ENCODE peak calls at places on chromosome 7, in seven cellular contexts. G, N, V, X, Z, E and O are unnamed samples.

GRCh38 chr7:118104812-118105441 is 79.0 kb upstream of the LSM8 start:
- DNase-seq in G (peak), N (peak), V (no peak), X (no peak), Z (no peak), E (peak), O (no peak)

GRCh38 chr7:85851571-85852193 is 664.8 kb upstream of the SEMA3D start:
- DNase-seq in G (peak), N (peak), V (peak), X (no peak), Z (no peak), E (peak), O (peak)

GRCh38 chr7:43038229-43038628 is 74.2 kb upstream of the HECW1 start:
- DNase-seq in G (no peak), N (peak), V (no peak), X (no peak), Z (no peak), E (peak), O (no peak)

GRCh38 chr7:152202056-152202455 is 176.6 kb downstream of the GALNT11 start:
- DNase-seq in G (no peak), N (peak), V (no peak), X (no peak), Z (no peak), E (peak), O (no peak)

GRCh38 chr7:108600399-108600798 is 30.7 kb downstream of the DNAJB9 start:
- DNase-seq in G (no peak), N (no peak), V (no peak), X (no peak), Z (no peak), E (no peak), O (no peak)

GRCh38 chr7:143295870-143296269 is 7.7 kb downstream of the CASP2 start:
- DNase-seq in G (no peak), N (peak), V (no peak), X (no peak), Z (no peak), E (peak), O (no peak)

GRCh38 chr7:138161600-138162081 is 85.4 kb downstream of the AKR1D1 start:
- DNase-seq in G (peak), N (peak), V (peak), X (peak), Z (peak), E (peak), O (peak)

GRCh38 chr7:106623846-106624245 is 37.1 kb downstream of the CCDC71L start:
- DNase-seq in G (no peak), N (peak), V (no peak), X (no peak), Z (no peak), E (peak), O (peak)

GRCh38 chr7:4738711-4739527 is 36.5 kb upstream of the AP5Z1 start:
- DNase-seq in G (peak), N (peak), V (no peak), X (peak), Z (peak), E (peak), O (peak)

GRCh38 chr7:29606287-29606721 is 42.7 kb downstream of the PRR15 start:
- DNase-seq in G (no peak), N (no peak), V (no peak), X (no peak), Z (no peak), E (peak), O (peak)

DNA sequence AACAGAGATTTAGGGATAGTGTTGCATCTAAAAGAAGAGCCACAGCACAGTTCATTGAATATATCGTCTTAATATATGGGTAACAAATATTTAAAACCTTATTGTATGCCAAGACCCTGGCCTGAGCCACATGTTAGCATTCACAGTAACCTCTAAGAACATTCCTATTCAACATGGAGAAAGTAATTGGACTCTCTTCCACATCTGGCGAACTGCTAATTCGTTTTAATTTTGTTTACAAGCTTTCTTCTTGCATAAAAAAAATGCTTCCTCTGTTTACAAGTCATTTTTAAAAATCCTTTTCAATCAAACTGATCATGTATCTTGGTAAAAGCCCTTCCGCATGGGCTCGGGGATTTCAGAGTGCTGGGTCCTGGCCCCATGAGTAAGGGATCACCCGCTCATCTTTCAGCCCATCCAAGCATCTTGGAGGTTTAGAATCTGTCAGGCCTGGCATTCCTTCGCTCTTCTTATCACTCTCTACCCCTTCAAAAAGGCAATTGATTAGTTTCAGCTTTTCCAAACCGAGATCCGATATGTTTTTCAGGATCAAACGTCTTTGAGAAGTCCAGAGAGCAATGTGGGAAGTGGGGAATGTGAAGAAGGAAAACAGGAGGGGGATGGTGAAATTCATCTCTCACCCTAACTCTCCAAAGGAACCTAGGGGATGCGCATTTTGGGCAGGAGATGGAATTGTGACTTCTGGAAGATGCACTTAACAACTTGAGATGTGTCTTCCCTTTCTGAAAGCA is 7.2 kb downstream of the TWIST1 start:
- DNase-seq in G (peak), N (no peak), V (peak), X (no peak), Z (no peak), E (no peak), O (no peak)
- H4K8ac ChIP-seq in G (no peak), N (no peak), V (no peak), X (no peak), Z (no peak), E (no peak), O (no peak)

GRCh38 chr7:7214398-7215347 is 32.3 kb downstream of the C1GALT1 start:
- DNase-seq in G (no peak), N (no peak), V (no peak), X (no peak), Z (no peak), E (no peak), O (no peak)
- H4K8ac ChIP-seq in G (no peak), N (no peak), V (no peak), X (no peak), Z (no peak), E (peak), O (no peak)

GRCh38 chr7:102270176-102270887 is 16.3 kb upstream of the SH2B2 start:
- DNase-seq in G (no peak), N (no peak), V (no peak), X (no peak), Z (no peak), E (no peak), O (no peak)

GRCh38 chr7:102272917-102273748 is 13.5 kb upstream of the SH2B2 start:
- DNase-seq in G (no peak), N (no peak), V (no peak), X (no peak), Z (no peak), E (no peak), O (no peak)

GRCh38 chr7:102273749-102274712 is 12.6 kb upstream of the SH2B2 start:
- DNase-seq in G (peak), N (peak), V (no peak), X (peak), Z (no peak), E (peak), O (peak)

GRCh38 chr7:102271158-102271798 is 15.4 kb upstream of the SH2B2 start:
- DNase-seq in G (no peak), N (no peak), V (no peak), X (no peak), Z (no peak), E (no peak), O (no peak)

DNA sequence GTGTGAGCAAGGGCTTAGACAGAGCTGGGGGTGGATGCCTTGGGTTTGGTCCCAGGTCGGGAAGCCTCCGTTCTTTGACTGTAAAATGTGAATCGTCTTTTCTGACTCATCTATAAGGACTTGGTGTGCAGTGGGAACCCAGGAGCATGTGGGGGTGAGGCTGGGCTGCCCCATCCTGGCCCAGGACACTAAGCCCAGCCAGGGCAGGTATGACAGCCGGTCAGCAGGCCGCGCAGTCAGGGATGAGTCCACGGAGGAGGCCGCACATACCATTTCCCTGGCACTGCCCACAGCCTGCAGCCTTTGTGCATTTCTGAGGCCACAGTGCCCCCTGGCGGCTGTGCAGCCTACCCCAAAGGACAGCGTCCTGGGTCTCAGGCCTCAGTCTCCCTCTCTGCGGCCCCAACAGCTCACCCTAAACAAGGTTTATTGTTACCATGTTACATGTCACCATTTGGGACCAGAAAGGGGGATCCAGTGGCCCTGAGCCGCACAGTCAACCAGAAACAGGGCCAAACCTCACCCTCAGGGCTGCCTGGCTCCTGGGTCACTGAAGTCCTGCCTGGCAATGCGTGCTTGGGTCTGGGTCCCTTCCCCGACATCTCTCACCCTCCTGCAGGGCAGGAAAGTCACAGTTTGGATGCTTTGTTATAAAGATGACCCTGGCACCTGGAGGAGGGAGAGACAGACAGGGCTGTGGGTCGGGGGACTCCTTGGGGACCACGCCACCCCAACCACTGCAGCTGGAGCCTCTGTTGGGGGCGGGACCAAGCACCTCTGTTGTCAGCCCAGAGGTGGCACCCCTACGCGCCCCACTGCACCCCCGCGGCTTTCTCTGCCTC is 14.4 kb upstream of the SH2B2 start:
- DNase-seq in G (peak), N (peak), V (peak), X (peak), Z (peak), E (peak), O (peak)
- H4K8ac ChIP-seq in G (no peak), N (no peak), V (no peak), X (no peak), Z (no peak), E (no peak), O (no peak)

GRCh38 chr7:157383868-157384267 is 47.1 kb downstream of the DNAJB6 start:
- DNase-seq in G (no peak), N (no peak), V (no peak), X (no peak), Z (no peak), E (no peak), O (no peak)

GRCh38 chr7:157379493-157379892 is 42.7 kb downstream of the DNAJB6 start:
- DNase-seq in G (no peak), N (no peak), V (no peak), X (no peak), Z (no peak), E (no peak), O (no peak)

GRCh38 chr7:157380416-157380815 is 43.6 kb downstream of the DNAJB6 start:
- DNase-seq in G (no peak), N (no peak), V (no peak), X (no peak), Z (no peak), E (no peak), O (no peak)

GRCh38 chr7:157386979-157387800 is 50.4 kb downstream of the DNAJB6 start:
- DNase-seq in G (peak), N (peak), V (peak), X (peak), Z (peak), E (peak), O (peak)

DNA sequence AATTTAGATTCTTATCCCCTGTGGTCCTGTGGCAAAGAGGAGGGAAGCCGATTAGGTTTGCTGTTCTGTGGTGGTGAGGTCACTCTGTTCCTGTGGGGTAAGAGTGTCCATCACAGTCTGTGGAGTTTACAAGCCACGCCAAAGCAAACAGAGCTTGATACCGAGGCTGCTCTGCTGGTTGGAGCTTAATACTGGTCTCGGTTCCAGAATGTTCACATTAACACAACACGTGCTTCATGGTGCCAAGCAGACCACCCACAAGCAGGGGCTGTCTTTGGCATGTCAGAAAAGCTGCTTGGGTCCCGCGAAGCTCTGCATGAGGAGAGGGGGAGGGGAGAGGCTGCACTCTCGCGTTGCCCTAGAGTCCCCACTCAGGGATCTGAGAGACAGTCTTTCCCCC is 47.5 kb downstream of the DNAJB6 start:
- DNase-seq in G (no peak), N (peak), V (no peak), X (no peak), Z (no peak), E (no peak), O (no peak)
- H4K8ac ChIP-seq in G (no peak), N (no peak), V (no peak), X (no peak), Z (no peak), E (no peak), O (no peak)

GRCh38 chr7:151025924-151026671 is 1.8 kb upstream of the ATG9B start:
- DNase-seq in G (peak), N (peak), V (no peak), X (no peak), Z (no peak), E (peak), O (peak)
- H4K8ac ChIP-seq in G (no peak), N (no peak), V (no peak), X (no peak), Z (no peak), E (no peak), O (peak)

DNA sequence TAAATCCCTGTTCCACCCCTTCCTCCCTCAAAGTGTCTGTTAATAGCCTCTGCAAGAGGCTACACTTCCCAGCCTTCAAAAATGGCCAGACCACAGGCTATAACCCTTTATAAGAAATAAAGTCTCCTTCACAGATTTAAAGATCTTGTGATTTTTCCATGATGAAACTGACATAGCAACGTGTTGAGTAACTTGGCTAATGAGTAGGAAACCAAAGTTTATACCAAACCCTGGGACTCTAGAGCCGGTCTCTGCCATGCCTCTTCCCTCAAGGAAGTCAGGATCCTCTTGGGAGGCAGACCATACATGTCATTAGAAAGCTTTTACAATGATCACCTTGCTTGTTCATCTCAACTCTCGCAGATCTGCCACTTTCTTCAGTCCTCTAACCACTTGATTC is 44.4 kb downstream of the GRM8 start:
- DNase-seq in G (no peak), N (no peak), V (no peak), X (no peak), Z (no peak), E (no peak), O (peak)
- H4K8ac ChIP-seq in G (no peak), N (no peak), V (no peak), X (no peak), Z (no peak), E (no peak), O (no peak)

DNA sequence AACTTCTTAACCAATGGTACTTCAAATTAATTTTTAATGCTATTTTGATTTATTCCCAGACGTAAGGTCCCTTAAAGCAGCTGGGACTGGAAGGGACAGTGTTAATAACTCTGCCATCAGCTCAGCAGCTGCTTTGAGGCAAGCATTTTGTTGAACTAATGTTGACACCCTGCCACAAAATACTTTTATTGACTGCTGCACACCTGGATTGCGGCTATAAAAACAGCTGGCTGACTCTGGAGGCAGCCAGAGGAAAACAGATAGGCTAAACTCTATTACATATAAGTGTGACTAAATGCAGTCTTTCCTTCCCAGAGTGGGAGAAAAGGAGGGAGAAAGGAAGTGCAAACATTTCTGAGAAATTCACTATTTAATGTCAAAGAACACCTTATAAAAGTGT is 77.5 kb downstream of the ETV1 start:
- DNase-seq in G (no peak), N (no peak), V (no peak), X (no peak), Z (no peak), E (no peak), O (no peak)
- H4K8ac ChIP-seq in G (no peak), N (no peak), V (no peak), X (no peak), Z (no peak), E (no peak), O (no peak)